ENCODE peak calls at places on chromosomes 16 and 17, in four cellular contexts. Q, V, E and I are unnamed samples. For H3K27me3, H3K9me3 and H3K36me3, the result is how much of the 10 kb centered on the place peaks cover.

GRCh38 chr17:11598274-11599221 is at the start of gene DNAH9:
- DNase-seq in Q (peak), V (no peak), E (peak), I (peak)

GRCh38 chr17:34206569-34206968 is 48.5 kb upstream of the CCL2 start:
- DNase-seq in Q (no peak), V (no peak), E (no peak), I (no peak)

GRCh38 chr16:31477220-31478216 is 5.4 kb upstream of the SLC5A2 start:
- DNase-seq in Q (no peak), V (no peak), E (peak), I (no peak)

GRCh38 chr17:30950669-30951399 is 20.0 kb upstream of the RNF135 start:
- DNase-seq in Q (peak), V (no peak), E (no peak), I (peak)

GRCh38 chr17:45382226-45382625 is 50.4 kb downstream of the ARHGAP27 start:
- DNase-seq in Q (no peak), V (no peak), E (no peak), I (peak)

GRCh38 chr16:74999208-74999682 is 421 bp downstream of the ZNRF1 start:
- DNase-seq in Q (peak), V (no peak), E (peak), I (peak)

GRCh38 chr16:81505011-81505660 is 60.5 kb downstream of the CMIP start:
- DNase-seq in Q (no peak), V (no peak), E (peak), I (no peak)

GRCh38 chr17:48556534-48557401 is 11.9 kb upstream of the HOXB2 start:
- DNase-seq in Q (peak), V (no peak), E (no peak), I (no peak)

GRCh38 chr16:23987443-23987842 is 151.7 kb downstream of the PRKCB start:
- DNase-seq in Q (no peak), V (no peak), E (no peak), I (no peak)

GRCh38 chr17:80245566-80246265 is 14.9 kb upstream of the RNF213 start:
- DNase-seq in Q (no peak), V (no peak), E (no peak), I (no peak)

GRCh38 chr17:39979865-39980401 is 674 bp upstream of the PSMD3 start:
- DNase-seq in Q (peak), V (no peak), E (peak), I (peak)

GRCh38 chr16:67284699-67285646 is 5.6 kb downstream of the PLEKHG4 start:
- DNase-seq in Q (peak), V (no peak), E (peak), I (no peak)

GRCh38 chr17:50290074-50290702 is 15.9 kb downstream of the TMEM92 start:
- DNase-seq in Q (peak), V (no peak), E (no peak), I (peak)

GRCh38 chr16:48558269-48558915 is 51.6 kb downstream of the N4BP1 start:
- DNase-seq in Q (peak), V (no peak), E (no peak), I (no peak)

GRCh38 chr17:70608193-70608592 is 438.9 kb downstream of the KCNJ2 start:
- DNase-seq in Q (no peak), V (no peak), E (no peak), I (no peak)

GRCh38 chr17:56599093-56599492 is 5.6 kb downstream of the NOG start:
- DNase-seq in Q (no peak), V (peak), E (no peak), I (no peak)

GRCh38 chr16:74309789-74310781 is 13.5 kb downstream of the PSMD7 start:
- DNase-seq in Q (peak), V (no peak), E (peak), I (no peak)

GRCh38 chr17:14547016-14547415 is 246.1 kb downstream of the HS3ST3B1 start:
- DNase-seq in Q (no peak), V (no peak), E (no peak), I (no peak)

GRCh38 chr16:10180771-10181163 is 1.5 kb downstream of the GRIN2A start:
- DNase-seq in Q (peak), V (no peak), E (no peak), I (no peak)

GRCh38 chr17:81859906-81860755 is at the start of gene P4HB:
- DNase-seq in Q (peak), V (no peak), E (peak), I (no peak)

GRCh38 chr17:59371426-59372099 is 40.1 kb downstream of the YPEL2 start:
- DNase-seq in Q (peak), V (no peak), E (no peak), I (no peak)

GRCh38 chr17:76546556-76547182 is 6.8 kb downstream of the PRCD start:
- DNase-seq in Q (peak), V (no peak), E (no peak), I (peak)

GRCh38 chr17:1929896-1930750 is 95.0 kb downstream of the RTN4RL1 start:
- DNase-seq in Q (no peak), V (no peak), E (no peak), I (no peak)

GRCh38 chr16:68264128-68265077 is at the start of gene SLC7A6:
- DNase-seq in Q (peak), V (peak), E (peak), I (peak)

GRCh38 chr17:20944014-20944905 is 98.6 kb downstream of the USP22 start:
- DNase-seq in Q (no peak), V (peak), E (peak), I (peak)

GRCh38 chr16:81518439-81518757 is 73.8 kb downstream of the CMIP start:
- DNase-seq in Q (no peak), V (no peak), E (no peak), I (no peak)

GRCh38 chr17:49266233-49266632 is 35.6 kb upstream of the PHOSPHO1 start:
- DNase-seq in Q (no peak), V (no peak), E (no peak), I (no peak)

GRCh38 chr16:54324716-54325115 is 38.1 kb upstream of the IRX3 start:
- DNase-seq in Q (no peak), V (no peak), E (no peak), I (no peak)

GRCh38 chr17:72399608-72400487 is 279.0 kb downstream of the SOX9 start:
- DNase-seq in Q (no peak), V (no peak), E (peak), I (no peak)

GRCh38 chr16:4661661-4662060 is 31.7 kb upstream of the NUDT16L1 start:
- DNase-seq in Q (no peak), V (no peak), E (no peak), I (no peak)

GRCh38 chr16:28062261-28063046 is 1.1 kb downstream of the GSG1L start:
- DNase-seq in Q (no peak), V (no peak), E (no peak), I (no peak)
- H3K27me3 ChIP-seq in Q (half or more), V (under half), E (under half), I (under half)

GRCh38 chr17:22273308-22273707 is 581.0 kb downstream of the KCNJ18 start:
- DNase-seq in Q (no peak), V (no peak), E (no peak), I (no peak)

GRCh38 chr17:22272363-22273146 is 580.2 kb downstream of the KCNJ18 start:
- DNase-seq in Q (no peak), V (no peak), E (no peak), I (no peak)

GRCh38 chr17:22278302-22279275 is 586.3 kb downstream of the KCNJ18 start:
- DNase-seq in Q (no peak), V (no peak), E (no peak), I (no peak)

GRCh38 chr17:22277595-22277994 is 585.3 kb downstream of the KCNJ18 start:
- DNase-seq in Q (no peak), V (no peak), E (no peak), I (no peak)
- H3K9me3 ChIP-seq in Q (under half), V (under half), E (under half), I (under half)

GRCh38 chr16:89102035-89102776 is 8.6 kb downstream of the ACSF3 start:
- DNase-seq in Q (no peak), V (no peak), E (no peak), I (no peak)
- H3K36me3 ChIP-seq in Q (under half), V (under half), E (under half), I (under half)

GRCh38 chr17:74842599-74843351 is 16.9 kb downstream of the GRIN2C start:
- DNase-seq in Q (peak), V (no peak), E (peak), I (peak)

GRCh38 chr17:74840989-74841666 is 18.6 kb downstream of the GRIN2C start:
- DNase-seq in Q (peak), V (no peak), E (no peak), I (peak)

GRCh38 chr17:74840500-74840899 is 19.2 kb downstream of the GRIN2C start:
- DNase-seq in Q (no peak), V (no peak), E (no peak), I (no peak)

GRCh38 chr17:74842146-74842598 is 17.5 kb downstream of the GRIN2C start:
- DNase-seq in Q (peak), V (no peak), E (no peak), I (no peak)

DNA sequence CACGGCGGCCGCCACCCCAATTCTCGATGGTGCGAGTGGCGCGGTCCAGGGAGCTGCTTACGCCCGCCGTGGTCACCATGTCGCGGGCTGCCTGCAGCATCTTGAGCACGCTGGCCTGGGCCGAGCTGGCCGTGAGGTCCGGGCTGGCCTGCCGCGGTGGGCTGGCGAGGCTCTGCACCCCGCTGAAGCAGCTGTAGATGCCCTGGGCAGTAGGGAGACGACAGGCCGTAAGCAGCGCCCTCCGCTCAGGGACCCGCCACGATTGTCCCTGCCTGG is 16.4 kb downstream of the GRIN2C start:
- DNase-seq in Q (no peak), V (no peak), E (no peak), I (no peak)
- H3K27me3 ChIP-seq in Q (under half), V (under half), E (under half), I (under half)

GRCh38 chr16:1464196-1464893 is 10.5 kb downstream of the CLCN7 start:
- DNase-seq in Q (no peak), V (no peak), E (no peak), I (no peak)

GRCh38 chr16:1466968-1467521 is 7.8 kb downstream of the CLCN7 start:
- DNase-seq in Q (no peak), V (no peak), E (no peak), I (no peak)

GRCh38 chr16:1466054-1466453 is 8.8 kb downstream of the CLCN7 start:
- DNase-seq in Q (no peak), V (no peak), E (no peak), I (no peak)

GRCh38 chr16:1465567-1465915 is 9.3 kb downstream of the CLCN7 start:
- DNase-seq in Q (no peak), V (no peak), E (no peak), I (no peak)

GRCh38 chr16:1464894-1465566 is 9.8 kb downstream of the CLCN7 start:
- DNase-seq in Q (no peak), V (no peak), E (no peak), I (no peak)
- H3K9me3 ChIP-seq in Q (under half), V (under half), E (under half), I (under half)

GRCh38 chr16:64893386-64893785 is 228.5 kb downstream of the CDH11 start:
- DNase-seq in Q (peak), V (no peak), E (no peak), I (no peak)

GRCh38 chr16:64898159-64898558 is 223.7 kb downstream of the CDH11 start:
- DNase-seq in Q (no peak), V (no peak), E (no peak), I (no peak)

DNA sequence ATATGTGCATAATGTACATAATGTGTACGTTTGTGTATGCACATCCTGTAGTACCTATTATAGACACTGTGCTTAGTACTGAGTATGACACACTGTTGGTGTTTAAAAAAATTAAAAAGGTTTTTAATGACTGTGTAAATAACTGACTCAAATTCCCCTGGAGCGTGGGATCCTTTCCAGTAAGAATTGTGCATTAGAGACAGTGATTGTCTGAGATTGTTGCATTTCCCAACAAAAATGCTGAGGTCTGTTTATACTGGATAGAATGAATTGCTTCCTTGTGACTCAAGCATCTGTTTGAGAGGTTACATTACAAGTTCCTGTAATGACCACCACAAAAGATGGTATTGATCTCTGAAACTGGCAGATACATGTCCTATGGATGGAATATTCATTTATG is 229.0 kb downstream of the CDH11 start:
- DNase-seq in Q (peak), V (no peak), E (no peak), I (peak)
- H3K36me3 ChIP-seq in Q (under half), V (under half), E (under half), I (under half)

GRCh38 chr16:30030011-30030685 is 923 bp downstream of the TLCD3B start:
- DNase-seq in Q (no peak), V (no peak), E (no peak), I (no peak)
- H3K27me3 ChIP-seq in Q (under half), V (under half), E (under half), I (under half)

GRCh38 chr17:27222515-27222914 is 71.4 kb upstream of the WSB1 start:
- DNase-seq in Q (no peak), V (no peak), E (no peak), I (no peak)

GRCh38 chr17:27216836-27217235 is 77.1 kb upstream of the WSB1 start:
- DNase-seq in Q (no peak), V (no peak), E (no peak), I (no peak)

GRCh38 chr17:27218041-27218440 is 75.9 kb upstream of the WSB1 start:
- DNase-seq in Q (no peak), V (no peak), E (no peak), I (no peak)

GRCh38 chr17:27218719-27219488 is 75.0 kb upstream of the WSB1 start:
- DNase-seq in Q (no peak), V (no peak), E (no peak), I (no peak)

GRCh38 chr17:27217631-27218030 is 76.3 kb upstream of the WSB1 start:
- DNase-seq in Q (no peak), V (no peak), E (no peak), I (no peak)
- H3K9me3 ChIP-seq in Q (under half), V (under half), E (under half), I (under half)